ENCODE peak calls at places on chromosomes 7 and 10, in six cellular contexts. M is cardiac muscle cell, J is A549, Y is heart right ventricle, S is IMR-90, O is stomach. I is an unnamed sample.

GRCh38 chr10:121662945-121663917 is 65.0 kb upstream of the FGFR2 start:
- DNase-seq in O (no peak), J (peak), S (no peak), M (no peak), Y (no peak), I (peak)

GRCh38 chr10:93815304-93816091 is 57.8 kb downstream of the LGI1 start:
- DNase-seq in Y (no peak), S (no peak), O (no peak), J (no peak), M (no peak), I (peak)

GRCh38 chr7:41257660-41258059 is 445.2 kb downstream of the INHBA start:
- DNase-seq in S (no peak), M (no peak), O (no peak), J (no peak), Y (no peak), I (no peak)

GRCh38 chr10:130218181-130218641 is 82.0 kb downstream of the GLRX3 start:
- DNase-seq in M (no peak), Y (no peak), S (no peak), J (no peak), O (no peak), I (peak)

GRCh38 chr7:135784013-135784412 is 35.4 kb upstream of the FAM180A start:
- DNase-seq in S (no peak), Y (no peak), O (no peak), M (no peak), J (no peak), I (no peak)

GRCh38 chr7:151245360-151246160 is 2.9 kb downstream of the SMARCD3 start:
- DNase-seq in O (peak), S (no peak), M (no peak), J (no peak), Y (peak), I (peak)

GRCh38 chr7:131336956-131337355 is 9.3 kb downstream of the MKLN1 start:
- DNase-seq in J (peak), Y (no peak), M (peak), S (peak), O (no peak), I (no peak)

GRCh38 chr10:24531439-24531838 is 192.2 kb downstream of the ARHGAP21 start:
- DNase-seq in O (no peak), S (no peak), J (no peak), M (no peak), Y (no peak), I (no peak)

GRCh38 chr7:114875171-114875570 is 46.7 kb upstream of the MDFIC start:
- DNase-seq in O (no peak), Y (no peak), J (no peak), M (no peak), S (no peak), I (no peak)

GRCh38 chr7:105643384-105643783 is 62.1 kb upstream of the EFCAB10 start:
- DNase-seq in O (no peak), Y (peak), M (peak), S (no peak), J (no peak), I (peak)
- H3K27ac ChIP-seq in O (no peak), Y (no peak), M (no peak), S (no peak), J (no peak), I (no peak)

GRCh38 chr10:110225441-110225755 is 18.0 kb downstream of the MXI1 start:
- DNase-seq in M (no peak), O (no peak), J (no peak), Y (no peak), S (no peak), I (no peak)

GRCh38 chr10:110226555-110226925 is 19.1 kb downstream of the MXI1 start:
- DNase-seq in J (peak), Y (peak), O (peak), S (peak), M (peak), I (peak)

GRCh38 chr10:110222896-110223675 is 15.7 kb downstream of the MXI1 start:
- DNase-seq in J (no peak), M (no peak), S (no peak), O (no peak), Y (no peak), I (no peak)

GRCh38 chr10:110225756-110226554 is 18.6 kb downstream of the MXI1 start:
- DNase-seq in Y (peak), O (peak), S (peak), M (peak), J (peak), I (peak)

GRCh38 chr10:110224992-110225391 is 17.6 kb downstream of the MXI1 start:
- DNase-seq in O (no peak), S (no peak), Y (no peak), M (no peak), J (no peak), I (no peak)
- TF ChIP-seq CTCF in O (no peak), S (no peak), Y (no peak), M (no peak), J (no peak), I (no peak)

GRCh38 chr10:75708060-75708459 is 276.6 kb downstream of the LRMDA start:
- DNase-seq in O (no peak), Y (no peak), M (no peak), J (no peak), S (no peak), I (no peak)
- H3K27ac ChIP-seq in O (no peak), Y (no peak), M (no peak), J (no peak), S (no peak), I (no peak)

GRCh38 chr10:22466763-22467334 is 121.6 kb downstream of the SPAG6 start:
- DNase-seq in Y (no peak), S (no peak), M (no peak), J (no peak), O (no peak), I (no peak)
- TF ChIP-seq CTCF in Y (no peak), S (no peak), M (no peak), J (no peak), O (no peak), I (no peak)

DNA sequence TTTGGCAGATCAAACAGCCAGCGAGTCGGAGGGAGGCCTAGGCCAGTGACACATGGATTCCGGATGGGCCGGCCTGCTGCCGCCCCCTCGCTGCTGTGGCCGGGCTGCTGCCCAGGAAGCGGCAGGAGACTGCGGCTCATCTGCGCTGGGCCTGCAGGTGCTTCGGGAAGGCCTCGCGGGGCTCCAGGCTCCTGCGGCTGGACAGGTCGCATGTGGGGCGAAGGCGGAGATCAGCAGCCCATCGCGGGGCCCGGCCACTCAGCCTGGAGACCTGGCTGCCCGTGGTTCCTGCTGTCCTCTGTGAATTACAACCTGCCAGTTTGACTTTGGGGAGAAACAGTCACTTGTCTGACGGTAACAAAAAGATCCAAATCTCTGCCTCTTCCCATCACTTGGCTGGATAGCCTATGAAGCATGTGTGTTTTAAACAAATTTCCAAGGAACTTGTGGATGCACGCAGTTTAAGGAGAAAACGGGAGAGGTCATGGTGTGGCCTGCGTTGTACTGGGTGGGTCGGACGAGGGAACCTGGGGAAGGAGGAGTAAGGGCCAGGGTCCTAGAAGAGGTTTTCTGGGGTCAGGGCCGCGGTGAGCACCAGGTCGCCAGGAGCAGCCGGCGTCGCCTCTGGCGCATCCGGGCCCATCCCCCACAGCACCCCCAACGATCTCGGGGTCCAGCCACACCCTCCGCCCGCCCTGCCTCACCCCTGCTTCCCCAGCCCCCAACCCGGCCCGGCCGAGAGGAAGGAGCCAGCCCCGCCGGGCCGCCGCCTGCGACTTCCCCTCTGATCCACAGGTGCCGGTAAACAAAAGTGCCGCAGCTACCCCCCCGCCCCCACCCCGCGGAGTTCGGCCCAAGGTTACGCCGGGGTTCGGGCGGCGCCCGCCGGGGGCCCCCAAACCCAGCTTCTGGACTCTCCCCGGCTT is 1.6 kb downstream of the SPOCK2 start:
- DNase-seq in M (no peak), S (peak), Y (peak), O (no peak), J (no peak), I (peak)
- H3K27ac ChIP-seq in M (no peak), S (no peak), Y (peak), O (peak), J (no peak), I (no peak)

DNA sequence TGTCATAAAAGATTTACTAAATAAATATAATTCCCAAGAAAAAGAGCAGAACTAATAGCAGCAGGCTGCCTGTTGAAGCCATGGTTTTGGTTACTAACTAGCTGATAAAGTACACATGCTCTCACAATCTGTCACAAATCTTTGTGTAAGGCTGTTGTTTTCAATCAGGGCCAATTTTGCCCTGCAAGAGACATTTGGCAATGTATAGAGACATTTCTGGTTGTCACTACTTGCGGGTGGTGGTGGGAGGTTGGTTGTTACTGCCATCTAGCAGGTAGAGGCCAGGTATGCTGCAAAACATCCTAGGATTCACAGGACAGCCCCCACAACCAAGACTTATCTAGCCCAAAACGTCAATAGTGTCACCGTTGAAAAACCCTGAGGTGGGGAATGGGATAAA is 233.5 kb upstream of the CACNA2D1 start:
- DNase-seq in Y (no peak), J (no peak), O (no peak), M (no peak), S (no peak), I (peak)
- TF ChIP-seq CTCF in Y (no peak), J (no peak), O (no peak), M (no peak), S (no peak), I (peak)

GRCh38 chr7:82183633-82184032 is 259.9 kb downstream of the CACNA2D1 start:
- DNase-seq in S (peak), Y (no peak), J (no peak), M (peak), O (no peak), I (no peak)
- H3K27ac ChIP-seq in S (no peak), Y (no peak), J (no peak), M (no peak), O (no peak), I (no peak)

I was measured in endodermal cell.